ENCODE peak calls at places on chromosomes 16 and 17, in six cellular contexts. X is HAP-1, T is IMR-90, Z is GM23338, U is tibial artery, Y is A673. D is an unnamed sample.

GRCh38 chr16:71709231-71709781 is 15.2 kb downstream of the PHLPP2 start:
- DNase-seq in Y (peak; percentile 48), U (no peak), T (peak; percentile 32), Z (no peak), X (peak; percentile 20), D (no peak)

GRCh38 chr17:32917081-32917480 is 10.9 kb upstream of the TMEM98 start:
- DNase-seq in Y (no peak), X (no peak), T (no peak), U (no peak), Z (no peak), D (no peak)

GRCh38 chr16:29775742-29776408 is 2.2 kb upstream of the ZG16 start:
- DNase-seq in U (no peak), Z (no peak), T (peak; percentile 43), X (no peak), Y (no peak), D (no peak)

GRCh38 chr16:28326881-28327610 is 34.7 kb downstream of the SBK1 start:
- DNase-seq in Z (peak; percentile 84), U (peak; percentile 64), Y (peak; percentile 73), T (peak; percentile 34), X (peak; percentile 81), D (no peak)

GRCh38 chr17:7356072-7356549 is 1.2 kb downstream of the TMEM95 start:
- DNase-seq in Z (peak; percentile 97), U (peak; percentile 87), X (peak; percentile 95), Y (peak; percentile 80), T (peak; percentile 53), D (peak; percentile 77)

GRCh38 chr16:11742041-11742535 is 569 bp downstream of the TXNDC11 start:
- DNase-seq in Z (no peak), T (no peak), Y (peak; percentile 18), U (peak; percentile 77), X (peak; percentile 49), D (peak; percentile 39)

GRCh38 chr16:12436201-12436657 is 367.5 kb downstream of the CPPED1 start:
- DNase-seq in Y (no peak), Z (peak; percentile 72), X (no peak), U (no peak), T (no peak), D (no peak)

GRCh38 chr17:44636562-44636961 is 19.7 kb upstream of the MEIOC start:
- DNase-seq in Y (peak; percentile 1), X (no peak), T (peak; percentile 72), Z (peak; percentile 41), U (no peak), D (no peak)

GRCh38 chr17:47099451-47099986 is 89.6 kb downstream of the CDC27 start:
- DNase-seq in U (no peak), Y (no peak), X (no peak), Z (no peak), T (no peak), D (no peak)

GRCh38 chr16:27319257-27319965 is 5.6 kb downstream of the IL4R start:
- DNase-seq in Z (no peak), U (no peak), X (no peak), Y (no peak), T (no peak), D (peak; percentile 10)

GRCh38 chr16:30009085-30009862 is 1.6 kb downstream of the DOC2A start:
- DNase-seq in X (no peak), T (no peak), U (no peak), Z (peak; percentile 27), Y (no peak), D (no peak)

GRCh38 chr16:3876160-3876559 is 4.4 kb downstream of the CREBBP start:
- DNase-seq in T (no peak), Y (no peak), U (no peak), X (no peak), Z (no peak), D (no peak)

GRCh38 chr17:7238418-7239090 is 703 bp downstream of the PHF23 start:
- DNase-seq in Y (no peak), Z (no peak), T (no peak), X (peak; percentile 47), U (no peak), D (no peak)

GRCh38 chr17:8365143-8365542 is 11.4 kb downstream of the KRABD2 start:
- DNase-seq in U (no peak), Y (no peak), T (peak; percentile 76), Z (no peak), X (no peak), D (peak; percentile 33)

GRCh38 chr17:82094931-82095776 is 2.9 kb downstream of the FASN start:
- DNase-seq in X (peak; percentile 6), U (no peak), T (no peak), Z (no peak), Y (no peak), D (no peak)

GRCh38 chr17:56034120-56034757 is 119.0 kb upstream of the ANKFN1 start:
- DNase-seq in Z (no peak), U (no peak), Y (no peak), T (no peak), X (no peak), D (no peak)

GRCh38 chr16:89286096-89286495 is 68.6 kb downstream of the ZNF778 start:
- DNase-seq in Z (no peak), Y (no peak), X (no peak), T (no peak), U (no peak), D (no peak)

GRCh38 chr16:23563186-23563585 is 5.7 kb downstream of the UBFD1 start:
- DNase-seq in T (no peak), Y (no peak), X (no peak), U (peak; percentile 17), Z (no peak), D (no peak)

GRCh38 chr17:42704495-42705494 is 22.5 kb downstream of the CNTNAP1 start:
- DNase-seq in Z (no peak), T (no peak), X (no peak), Y (no peak), U (peak; percentile 23), D (no peak)

GRCh38 chr16:14155572-14156213 is 84.6 kb downstream of the MRTFB start:
- DNase-seq in Y (no peak), U (no peak), T (no peak), Z (no peak), X (no peak), D (no peak)

GRCh38 chr17:37025847-37026533 is 77.2 kb downstream of the AATF start:
- DNase-seq in Z (no peak), X (no peak), T (no peak), Y (no peak), U (no peak), D (no peak)

GRCh38 chr16:49868164-49868668 is 12.3 kb upstream of the ZNF423 start:
- DNase-seq in U (no peak), T (no peak), X (no peak), Y (no peak), Z (peak; percentile 28), D (no peak)

GRCh38 chr17:79620207-79621038 is 9.6 kb upstream of the RBFOX3 start:
- DNase-seq in U (peak; percentile 23), X (peak; percentile 5), Y (no peak), Z (no peak), T (no peak), D (peak; percentile 6)

GRCh38 chr17:70278846-70279465 is 109.6 kb downstream of the KCNJ2 start:
- DNase-seq in Y (no peak), T (peak; percentile 1), Z (no peak), U (no peak), X (no peak), D (no peak)

GRCh38 chr17:74877592-74878543 is 5.1 kb upstream of the FDXR start:
- DNase-seq in X (peak; percentile 48), U (no peak), Y (no peak), Z (no peak), T (no peak), D (no peak)

GRCh38 chr16:56315955-56316354 is 109.4 kb downstream of the AMFR start:
- DNase-seq in X (no peak), T (no peak), Z (no peak), U (no peak), Y (no peak), D (no peak)

GRCh38 chr16:84255050-84255810 is 15.4 kb upstream of the KCNG4 start:
- DNase-seq in X (no peak), T (no peak), Y (no peak), Z (no peak), U (no peak), D (no peak)

DNA sequence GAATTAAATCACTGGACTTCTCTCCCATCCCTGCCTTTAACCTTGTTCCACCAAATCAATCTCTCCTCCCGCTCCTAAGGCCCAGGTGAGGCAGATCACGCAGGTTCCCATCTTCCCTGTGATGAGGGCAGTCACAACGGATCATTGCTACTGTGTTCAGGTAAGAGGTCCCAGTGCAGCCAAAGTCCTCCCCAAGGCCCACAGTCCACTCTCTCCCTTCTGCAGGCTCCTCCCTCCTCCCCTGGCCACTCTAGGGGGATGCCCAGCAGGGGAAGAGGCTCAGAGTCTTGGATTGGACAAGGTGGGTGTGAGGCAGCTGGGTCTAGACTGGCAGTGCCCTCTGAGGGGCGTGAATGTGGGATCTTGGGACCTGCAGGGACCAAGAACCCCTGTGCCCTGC is 2.6 kb upstream of the ADGRG3 start:
- DNase-seq in Z (no peak), Y (no peak), U (no peak), X (no peak), T (no peak), D (no peak)
- H3K4me1 ChIP-seq in Z (no peaks in the 10 kb centered on the region), Y (no peaks in the 10 kb centered on the region), U (no peaks in the 10 kb centered on the region), X (no peaks in the 10 kb centered on the region), T (no peaks in the 10 kb centered on the region), D (no peaks in the 10 kb centered on the region)

DNA sequence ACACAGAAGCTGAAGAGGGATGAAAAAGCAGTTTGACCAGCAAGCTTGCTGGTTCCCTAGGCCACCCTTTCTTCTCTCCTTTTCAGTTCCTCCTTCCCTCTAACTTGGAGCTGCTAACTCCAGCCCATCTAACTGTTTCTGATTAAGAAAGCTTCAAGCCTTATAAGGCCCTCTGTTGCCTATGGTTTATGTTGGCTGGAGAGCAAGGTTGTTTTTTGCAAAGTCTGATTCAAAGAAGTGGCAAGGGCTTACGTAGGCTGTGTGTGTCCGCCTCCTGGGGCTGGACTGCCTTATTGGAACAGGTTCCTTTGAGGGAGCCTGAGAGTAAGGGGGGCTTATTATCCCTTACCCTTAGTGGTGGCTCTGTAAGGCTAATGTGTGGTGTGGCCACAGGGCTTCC is 7.1 kb downstream of the AKAP1 start:
- DNase-seq in Y (no peak), Z (no peak), U (peak; percentile 89), T (peak; percentile 72), X (no peak), D (no peak)
- H3K4me1 ChIP-seq in Y (peaks cover 5% of the 10 kb centered on the region), Z (peaks cover 53% of the 10 kb centered on the region), U (peaks cover 88% of the 10 kb centered on the region), T (peaks cover 1% of the 10 kb centered on the region), X (peaks cover 30% of the 10 kb centered on the region), D (peaks cover 11% of the 10 kb centered on the region)

DNA sequence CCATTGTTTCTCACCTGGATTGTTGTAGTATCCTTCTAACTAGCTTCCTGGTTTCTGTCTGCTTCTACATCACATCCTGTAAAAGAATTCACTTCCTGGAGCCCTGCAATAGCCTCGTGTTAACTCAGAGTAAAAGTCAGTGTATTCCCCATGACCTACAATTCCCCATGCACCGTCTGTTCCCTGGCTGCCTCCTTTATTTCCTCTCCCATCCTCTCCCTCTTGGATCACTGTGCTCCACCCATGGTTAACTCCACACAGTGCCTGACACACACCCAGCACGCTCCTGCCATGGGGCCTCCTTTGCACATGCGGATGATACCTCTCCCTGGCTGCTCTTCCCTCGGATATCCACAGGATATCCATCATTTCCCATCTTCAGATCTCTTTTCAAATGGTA is 301.4 kb upstream of the IRX3 start:
- DNase-seq in Y (no peak), U (no peak), Z (no peak), T (no peak), X (no peak), D (no peak)
- H3K4me1 ChIP-seq in Y (no peaks in the 10 kb centered on the region), U (no peaks in the 10 kb centered on the region), Z (peaks cover 39% of the 10 kb centered on the region), T (no peaks in the 10 kb centered on the region), X (peaks cover 2% of the 10 kb centered on the region), D (no peaks in the 10 kb centered on the region)

GRCh38 chr16:15781650-15782049 is 75.2 kb downstream of the MYH11 start:
- DNase-seq in Z (no peak), Y (no peak), U (no peak), T (no peak), X (no peak), D (no peak)
- H3K4me1 ChIP-seq in Z (no peaks in the 10 kb centered on the region), Y (no peaks in the 10 kb centered on the region), U (peaks cover 16% of the 10 kb centered on the region), T (no peaks in the 10 kb centered on the region), X (no peaks in the 10 kb centered on the region), D (no peaks in the 10 kb centered on the region)

GRCh38 chr17:49359990-49360795 is 1.9 kb downstream of the ZNF652 start:
- DNase-seq in X (no peak), Y (no peak), T (no peak), U (no peak), Z (no peak), D (no peak)
- H3K4me1 ChIP-seq in X (peaks cover 14% of the 10 kb centered on the region), Y (peaks cover 29% of the 10 kb centered on the region), T (peaks cover 6% of the 10 kb centered on the region), U (peaks cover 14% of the 10 kb centered on the region), Z (peaks cover 38% of the 10 kb centered on the region), D (no peaks in the 10 kb centered on the region)

D was measured in uterus.